ENCODE peak calls at places on chromosome 11, in nine cellular contexts. P is tibial artery; J is left ventricle myocardium inferior; E is CD4-positive, CD25-positive, alpha-beta regulatory T cell; A is pancreas; S is left lung; G is PC-3; U is caudate nucleus; R is body of pancreas. W is an unnamed sample.

GRCh38 chr11:62410972-62411371 is 7.9 kb upstream of the SCGB1A1 start:
- DNase-seq in G (no peak), U (no peak), S (no peak), R (no peak), J (no peak), A (no peak), E (no peak), P (no peak), W (no peak)

GRCh38 chr11:75244052-75244814 is 3.7 kb downstream of the TPBGL start:
- DNase-seq in J (no peak), A (no peak), E (no peak), U (no peak), R (no peak), G (no peak), S (peak), P (no peak), W (no peak)

GRCh38 chr11:44470849-44471248 is 94.6 kb upstream of the CD82 start:
- DNase-seq in U (no peak), R (no peak), S (no peak), P (no peak), A (no peak), E (no peak), J (peak), G (no peak), W (no peak)

GRCh38 chr11:129117595-129118350 is 74.4 kb downstream of the ARHGAP32 start:
- DNase-seq in U (no peak), R (peak), S (no peak), E (peak), A (no peak), P (peak), J (no peak), G (peak), W (peak)

GRCh38 chr11:100827934-100828661 is 141.0 kb downstream of the ARHGAP42 start:
- DNase-seq in U (no peak), P (no peak), A (no peak), J (no peak), E (no peak), G (peak), S (no peak), R (peak), W (no peak)

GRCh38 chr11:85076535-85077330 is 550.4 kb downstream of the DLG2 start:
- DNase-seq in R (no peak), A (no peak), G (peak), S (no peak), J (no peak), E (no peak), P (no peak), U (no peak), W (no peak)

GRCh38 chr11:64227405-64227956 is 1.4 kb downstream of the NUDT22 start:
- DNase-seq in A (peak), S (no peak), R (peak), P (no peak), E (no peak), J (no peak), G (peak), U (no peak), W (no peak)

GRCh38 chr11:85062626-85063025 is 564.5 kb downstream of the DLG2 start:
- DNase-seq in U (no peak), S (no peak), A (no peak), R (no peak), G (no peak), P (no peak), E (no peak), J (no peak), W (no peak)

GRCh38 chr11:103055174-103055890 is 36.6 kb downstream of the DCUN1D5 start:
- DNase-seq in S (no peak), U (no peak), R (no peak), J (no peak), G (peak), E (no peak), P (no peak), A (no peak), W (no peak)

GRCh38 chr11:76266269-76266668 is 60.0 kb upstream of the WNT11 start:
- DNase-seq in A (no peak), S (no peak), U (no peak), R (peak), E (no peak), G (peak), P (peak), J (no peak), W (no peak)

GRCh38 chr11:76268498-76268897 is 62.2 kb upstream of the WNT11 start:
- DNase-seq in P (no peak), A (no peak), J (no peak), S (no peak), E (no peak), U (no peak), R (no peak), G (no peak), W (no peak)

GRCh38 chr11:76267563-76267962 is 61.3 kb upstream of the WNT11 start:
- DNase-seq in P (no peak), G (no peak), A (no peak), S (no peak), E (no peak), J (no peak), R (no peak), U (no peak), W (no peak)

GRCh38 chr11:76265771-76266241 is 59.5 kb upstream of the WNT11 start:
- DNase-seq in J (no peak), E (no peak), R (peak), G (no peak), S (no peak), A (no peak), P (peak), U (no peak), W (no peak)

GRCh38 chr11:76266701-76267100 is 60.4 kb upstream of the WNT11 start:
- DNase-seq in E (no peak), R (no peak), P (no peak), S (no peak), J (no peak), U (no peak), G (no peak), A (no peak), W (no peak)
- H3K27ac ChIP-seq in E (no peak), R (no peak), P (peak), S (no peak), J (peak), U (no peak), G (peak), A (no peak), W (no peak)

GRCh38 chr11:117723625-117724024 is 73.4 kb downstream of the DSCAML1 start:
- DNase-seq in J (no peak), S (no peak), E (no peak), G (no peak), P (no peak), A (no peak), R (no peak), U (no peak), W (no peak)
- H3K27ac ChIP-seq in J (no peak), S (no peak), E (no peak), G (no peak), P (no peak), A (no peak), R (no peak), U (peak), W (peak)

DNA sequence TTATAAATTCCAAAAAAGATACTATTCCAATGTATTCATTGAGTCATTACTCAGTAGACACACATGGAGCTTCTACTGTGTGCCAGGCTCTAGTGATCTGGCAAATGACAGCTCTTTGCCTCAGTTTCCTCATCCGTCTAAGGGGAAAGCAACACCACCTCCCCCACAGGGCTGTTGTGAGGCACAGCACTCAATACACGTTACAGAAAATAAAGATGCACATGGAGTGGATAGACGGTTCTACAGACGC is 6.5 kb upstream of the MALAT1 start:
- DNase-seq in U (no peak), G (no peak), E (no peak), A (no peak), R (no peak), J (no peak), P (no peak), S (no peak), W (no peak)
- H3K27ac ChIP-seq in U (peak), G (peak), E (no peak), A (peak), R (peak), J (peak), P (peak), S (peak), W (peak)

DNA sequence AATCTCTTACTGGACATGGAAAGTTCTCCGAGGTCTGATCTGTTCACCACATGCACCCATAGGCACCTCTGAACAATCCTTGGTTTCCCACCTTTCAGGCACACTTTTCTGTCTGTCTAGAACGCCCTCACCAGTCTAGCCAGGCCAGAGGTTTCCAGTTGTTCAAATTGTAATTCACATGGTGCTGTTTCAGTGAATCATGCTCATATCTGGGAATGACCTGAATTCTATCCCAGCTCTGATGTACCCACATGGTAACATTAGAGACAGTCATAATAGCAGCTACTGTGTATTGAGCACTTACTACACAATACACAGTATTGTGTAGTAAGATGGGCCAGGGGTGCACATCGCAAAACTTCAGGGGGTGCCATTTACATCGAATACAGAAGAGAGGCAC is 138.2 kb downstream of the COMMD9 start:
- DNase-seq in E (no peak), P (no peak), G (no peak), J (no peak), S (no peak), U (no peak), A (no peak), R (no peak), W (no peak)
- H3K27ac ChIP-seq in E (no peak), P (no peak), G (peak), J (no peak), S (no peak), U (no peak), A (no peak), R (no peak), W (no peak)